ENCODE peak calls at places on chromosomes 12 and 14, in ten cellular contexts. One of them, this sample, is unnamed.

GRCh38 chr12:130639759-130640158 is 76.3 kb downstream of the RIMBP2 start:
- DNase-seq in cardiac fibroblast: no peak
- DNase-seq in naive B cell: no peak
- DNase-seq in GM13977: no peak
- DNase-seq in iris pigment epithelial cell: no peak
- DNase-seq in HT1080: peak; percentile 13
- DNase-seq in H7: no peak
- DNase-seq in sigmoid colon: no peak
- DNase-seq in nucleus accumbens: no peak
- DNase-seq in ovary: no peak
- DNase-seq in this sample: no peak

GRCh38 chr12:108430245-108430644 is 84.8 kb upstream of the FICD start:
- DNase-seq in cardiac fibroblast: peak; percentile 4
- DNase-seq in naive B cell: no peak
- DNase-seq in GM13977: no peak
- DNase-seq in iris pigment epithelial cell: peak; percentile 25
- DNase-seq in HT1080: no peak
- DNase-seq in H7: no peak
- DNase-seq in sigmoid colon: no peak
- DNase-seq in nucleus accumbens: no peak
- DNase-seq in ovary: no peak
- DNase-seq in this sample: no peak

GRCh38 chr12:27424631-27425230 is 21.8 kb upstream of the SMCO2 start:
- DNase-seq in cardiac fibroblast: peak; percentile 90
- DNase-seq in naive B cell: no peak
- DNase-seq in GM13977: no peak
- DNase-seq in iris pigment epithelial cell: peak; percentile 71
- DNase-seq in HT1080: peak; percentile 42
- DNase-seq in H7: peak; percentile 34
- DNase-seq in sigmoid colon: no peak
- DNase-seq in nucleus accumbens: no peak
- DNase-seq in ovary: peak; percentile 23
- DNase-seq in this sample: peak; percentile 42

GRCh38 chr12:1474059-1474537 is 120.3 kb downstream of the FBXL14 start:
- DNase-seq in cardiac fibroblast: peak; percentile 79
- DNase-seq in naive B cell: no peak
- DNase-seq in GM13977: no peak
- DNase-seq in iris pigment epithelial cell: peak; percentile 99
- DNase-seq in HT1080: peak; percentile 100
- DNase-seq in H7: no peak
- DNase-seq in sigmoid colon: no peak
- DNase-seq in nucleus accumbens: no peak
- DNase-seq in ovary: no peak
- DNase-seq in this sample: no peak

GRCh38 chr12:103832048-103832798 is 8.8 kb downstream of the NT5DC3 start:
- DNase-seq in cardiac fibroblast: no peak
- DNase-seq in naive B cell: peak; percentile 35
- DNase-seq in GM13977: peak; percentile 18
- DNase-seq in iris pigment epithelial cell: no peak
- DNase-seq in HT1080: no peak
- DNase-seq in H7: no peak
- DNase-seq in sigmoid colon: no peak
- DNase-seq in nucleus accumbens: no peak
- DNase-seq in ovary: no peak
- DNase-seq in this sample: no peak

GRCh38 chr12:110930348-110931314 is 10.3 kb upstream of the MYL2 start:
- DNase-seq in cardiac fibroblast: no peak
- DNase-seq in naive B cell: no peak
- DNase-seq in GM13977: no peak
- DNase-seq in iris pigment epithelial cell: no peak
- DNase-seq in HT1080: no peak
- DNase-seq in H7: no peak
- DNase-seq in sigmoid colon: no peak
- DNase-seq in nucleus accumbens: no peak
- DNase-seq in ovary: no peak
- DNase-seq in this sample: no peak

GRCh38 chr12:34142430-34142829 is 120.1 kb downstream of the ALG10 start:
- DNase-seq in cardiac fibroblast: no peak
- DNase-seq in naive B cell: no peak
- DNase-seq in GM13977: no peak
- DNase-seq in iris pigment epithelial cell: no peak
- DNase-seq in HT1080: no peak
- DNase-seq in H7: no peak
- DNase-seq in sigmoid colon: no peak
- DNase-seq in nucleus accumbens: no peak
- DNase-seq in ovary: no peak
- DNase-seq in this sample: no peak

GRCh38 chr14:95307402-95308041 is 12.2 kb downstream of the CLMN start:
- DNase-seq in cardiac fibroblast: no peak
- DNase-seq in naive B cell: no peak
- DNase-seq in GM13977: no peak
- DNase-seq in iris pigment epithelial cell: no peak
- DNase-seq in HT1080: no peak
- DNase-seq in H7: no peak
- DNase-seq in sigmoid colon: no peak
- DNase-seq in nucleus accumbens: no peak
- DNase-seq in ovary: no peak
- DNase-seq in this sample: peak; percentile 59

GRCh38 chr14:69716483-69717187 is 50.3 kb upstream of the SRSF5 start:
- DNase-seq in cardiac fibroblast: peak; percentile 88
- DNase-seq in naive B cell: no peak
- DNase-seq in GM13977: peak; percentile 39
- DNase-seq in iris pigment epithelial cell: peak; percentile 100
- DNase-seq in HT1080: peak; percentile 92
- DNase-seq in H7: no peak
- DNase-seq in sigmoid colon: no peak
- DNase-seq in nucleus accumbens: no peak
- DNase-seq in ovary: no peak
- DNase-seq in this sample: no peak

GRCh38 chr14:67526676-67527459 is 6.2 kb upstream of the PLEKHH1 start:
- DNase-seq in cardiac fibroblast: peak; percentile 59
- DNase-seq in naive B cell: no peak
- DNase-seq in GM13977: peak; percentile 64
- DNase-seq in iris pigment epithelial cell: peak; percentile 57
- DNase-seq in HT1080: peak; percentile 64
- DNase-seq in H7: peak; percentile 77
- DNase-seq in sigmoid colon: no peak
- DNase-seq in nucleus accumbens: peak; percentile 56
- DNase-seq in ovary: no peak
- DNase-seq in this sample: peak; percentile 51

GRCh38 chr12:19873146-19873545 is 433.9 kb downstream of the AEBP2 start:
- DNase-seq in cardiac fibroblast: no peak
- DNase-seq in naive B cell: no peak
- DNase-seq in GM13977: no peak
- DNase-seq in iris pigment epithelial cell: no peak
- DNase-seq in HT1080: no peak
- DNase-seq in H7: no peak
- DNase-seq in sigmoid colon: no peak
- DNase-seq in nucleus accumbens: no peak
- DNase-seq in ovary: no peak
- DNase-seq in this sample: no peak

GRCh38 chr14:91317381-91318313 is 73.1 kb upstream of the GPR68 start:
- DNase-seq in cardiac fibroblast: peak; percentile 81
- DNase-seq in naive B cell: peak; percentile 72
- DNase-seq in GM13977: no peak
- DNase-seq in iris pigment epithelial cell: no peak
- DNase-seq in HT1080: peak; percentile 72
- DNase-seq in H7: no peak
- DNase-seq in sigmoid colon: peak; percentile 72
- DNase-seq in nucleus accumbens: no peak
- DNase-seq in ovary: peak; percentile 70
- DNase-seq in this sample: no peak

GRCh38 chr14:29016050-29016900 is 249.7 kb downstream of the FOXG1 start:
- DNase-seq in cardiac fibroblast: peak; percentile 64
- DNase-seq in naive B cell: no peak
- DNase-seq in GM13977: peak; percentile 3
- DNase-seq in iris pigment epithelial cell: peak; percentile 57
- DNase-seq in HT1080: peak; percentile 43
- DNase-seq in H7: peak; percentile 11
- DNase-seq in sigmoid colon: no peak
- DNase-seq in nucleus accumbens: no peak
- DNase-seq in ovary: peak; percentile 9
- DNase-seq in this sample: peak; percentile 13

GRCh38 chr14:64574370-64575115 is 24.8 kb downstream of the PPP1R36 start:
- DNase-seq in cardiac fibroblast: no peak
- DNase-seq in naive B cell: no peak
- DNase-seq in GM13977: no peak
- DNase-seq in iris pigment epithelial cell: no peak
- DNase-seq in HT1080: no peak
- DNase-seq in H7: no peak
- DNase-seq in sigmoid colon: no peak
- DNase-seq in nucleus accumbens: no peak
- DNase-seq in ovary: no peak
- DNase-seq in this sample: no peak

GRCh38 chr12:127819066-127819465 is 447.9 kb upstream of the TMEM132C start:
- DNase-seq in cardiac fibroblast: no peak
- DNase-seq in naive B cell: no peak
- DNase-seq in GM13977: no peak
- DNase-seq in iris pigment epithelial cell: no peak
- DNase-seq in HT1080: no peak
- DNase-seq in H7: no peak
- DNase-seq in sigmoid colon: no peak
- DNase-seq in nucleus accumbens: no peak
- DNase-seq in ovary: no peak
- DNase-seq in this sample: no peak

GRCh38 chr12:13171921-13172859 is 24.3 kb upstream of the EMP1 start:
- DNase-seq in cardiac fibroblast: peak; percentile 69
- DNase-seq in naive B cell: no peak
- DNase-seq in GM13977: no peak
- DNase-seq in iris pigment epithelial cell: peak; percentile 55
- DNase-seq in HT1080: peak; percentile 80
- DNase-seq in H7: peak; percentile 47
- DNase-seq in sigmoid colon: no peak
- DNase-seq in nucleus accumbens: no peak
- DNase-seq in ovary: no peak
- DNase-seq in this sample: no peak

GRCh38 chr14:105864116-105864515 is 337.7 kb downstream of the TMEM121 start:
- DNase-seq in cardiac fibroblast: no peak
- DNase-seq in naive B cell: no peak
- DNase-seq in GM13977: no peak
- DNase-seq in iris pigment epithelial cell: no peak
- DNase-seq in HT1080: no peak
- DNase-seq in H7: no peak
- DNase-seq in sigmoid colon: peak; percentile 52
- DNase-seq in nucleus accumbens: no peak
- DNase-seq in ovary: peak; percentile 4
- DNase-seq in this sample: no peak

GRCh38 chr12:50933459-50934124 is 18.8 kb upstream of the HIGD1C start:
- DNase-seq in cardiac fibroblast: peak; percentile 47
- DNase-seq in naive B cell: no peak
- DNase-seq in GM13977: no peak
- DNase-seq in iris pigment epithelial cell: peak; percentile 52
- DNase-seq in HT1080: peak; percentile 45
- DNase-seq in H7: no peak
- DNase-seq in sigmoid colon: no peak
- DNase-seq in nucleus accumbens: no peak
- DNase-seq in ovary: no peak
- DNase-seq in this sample: no peak

GRCh38 chr12:120183211-120183631 is 11.3 kb downstream of the GCN1 start:
- DNase-seq in cardiac fibroblast: peak; percentile 49
- DNase-seq in naive B cell: no peak
- DNase-seq in GM13977: no peak
- DNase-seq in iris pigment epithelial cell: peak; percentile 67
- DNase-seq in HT1080: no peak
- DNase-seq in H7: no peak
- DNase-seq in sigmoid colon: no peak
- DNase-seq in nucleus accumbens: no peak
- DNase-seq in ovary: no peak
- DNase-seq in this sample: no peak

GRCh38 chr12:50057000-50057841 is at the start of gene ASIC1:
- DNase-seq in cardiac fibroblast: peak; percentile 77
- DNase-seq in naive B cell: peak; percentile 25
- DNase-seq in GM13977: peak; percentile 75
- DNase-seq in iris pigment epithelial cell: peak; percentile 70
- DNase-seq in HT1080: peak; percentile 56
- DNase-seq in H7: peak; percentile 95
- DNase-seq in sigmoid colon: peak; percentile 88
- DNase-seq in nucleus accumbens: peak; percentile 77
- DNase-seq in ovary: peak; percentile 80
- DNase-seq in this sample: peak; percentile 77

GRCh38 chr14:100586520-100587247 is 533 bp downstream of the BEGAIN start:
- DNase-seq in cardiac fibroblast: peak; percentile 23
- DNase-seq in naive B cell: no peak
- DNase-seq in GM13977: peak; percentile 68
- DNase-seq in iris pigment epithelial cell: peak; percentile 18
- DNase-seq in HT1080: no peak
- DNase-seq in H7: peak; percentile 89
- DNase-seq in sigmoid colon: peak; percentile 54
- DNase-seq in nucleus accumbens: no peak
- DNase-seq in ovary: no peak
- DNase-seq in this sample: peak; percentile 63

This sample was measured in head of caudate nucleus.